ENCODE peak calls at places on chromosome 5, in ten cellular contexts. D is activated T-helper 1 cell treated with anti-CD3 and anti-CD28 coated beads, Interleukin-2, amount 50 U/mL, for 16 hours; A is nephron progenitor cell; X is skeletal muscle cell; Q is mesothelial cell of epicardium; P is HT1080; J is AG08395; N is iPS-NIHi11; U is EH; T is heart left ventricle. G is an unnamed sample.

GRCh38 chr5:88480245-88480644 is 211.6 kb upstream of the TMEM161B start:
- DNase-seq in D (no peak), A (no peak), X (no peak), Q (no peak), P (no peak), J (no peak), N (no peak), U (no peak), T (no peak), G (no peak)

GRCh38 chr5:109996246-109996645 is 306.5 kb downstream of the MAN2A1 start:
- DNase-seq in D (no peak), A (no peak), X (no peak), Q (no peak), P (no peak), J (no peak), N (no peak), U (no peak), T (no peak), G (no peak)

GRCh38 chr5:141343242-141343952 is at the start of gene PCDHGA3:
- DNase-seq in D (no peak), A (no peak), X (no peak), Q (no peak), P (peak), J (no peak), N (peak), U (peak), T (no peak), G (peak)

GRCh38 chr5:3381206-3381825 is 214.3 kb upstream of the IRX1 start:
- DNase-seq in D (no peak), A (no peak), X (no peak), Q (no peak), P (no peak), J (no peak), N (no peak), U (no peak), T (no peak), G (no peak)

GRCh38 chr5:143337946-143338345 is 65.5 kb downstream of the NR3C1 start:
- DNase-seq in D (no peak), A (no peak), X (no peak), Q (no peak), P (no peak), J (no peak), N (no peak), U (no peak), T (no peak), G (no peak)

GRCh38 chr5:110909950-110910349 is 161.6 kb upstream of the TSLP start:
- DNase-seq in D (no peak), A (no peak), X (no peak), Q (no peak), P (no peak), J (peak), N (no peak), U (peak), T (no peak), G (no peak)

GRCh38 chr5:127092690-127093089 is 19.4 kb upstream of the C5orf63 start:
- DNase-seq in D (no peak), A (no peak), X (peak), Q (no peak), P (peak), J (peak), N (no peak), U (peak), T (no peak), G (no peak)

GRCh38 chr5:113293613-113294340 is 141.0 kb downstream of the TSSK1B start:
- DNase-seq in D (no peak), A (peak), X (no peak), Q (no peak), P (peak), J (peak), N (no peak), U (peak), T (no peak), G (peak)

GRCh38 chr5:164188733-164189148 is 683.3 kb downstream of the MAT2B start:
- DNase-seq in D (no peak), A (no peak), X (no peak), Q (no peak), P (no peak), J (no peak), N (no peak), U (no peak), T (no peak), G (no peak)

GRCh38 chr5:141338538-141339306 is at the start of gene PCDHGA2:
- DNase-seq in D (no peak), A (no peak), X (no peak), Q (no peak), P (peak), J (peak), N (peak), U (peak), T (no peak), G (peak)

GRCh38 chr5:137935190-137935589 is 45.9 kb downstream of the PKD2L2 start:
- DNase-seq in D (no peak), A (no peak), X (no peak), Q (no peak), P (no peak), J (no peak), N (no peak), U (no peak), T (no peak), G (no peak)

GRCh38 chr5:41815261-41815660 is 55.0 kb downstream of the OXCT1 start:
- DNase-seq in D (no peak), A (no peak), X (no peak), Q (no peak), P (no peak), J (no peak), N (no peak), U (no peak), T (no peak), G (no peak)

GRCh38 chr5:132807163-132807838 is 5.8 kb upstream of the SOWAHA start:
- DNase-seq in D (no peak), A (peak), X (no peak), Q (no peak), P (no peak), J (no peak), N (peak), U (peak), T (no peak), G (peak)

GRCh38 chr5:69265931-69266330 is 31.2 kb downstream of the CDK7 start:
- DNase-seq in D (no peak), A (peak), X (no peak), Q (no peak), P (no peak), J (no peak), N (peak), U (peak), T (no peak), G (peak)